ENCODE peak calls at places on chromosomes 4 and X, in seven cellular contexts. K is left cardiac atrium; V is hypothalamus; Z is Ammon's horn; I is HEK293T; R is ELR; L is activated naive CD8-positive, alpha-beta T cell treated with anti-CD3 and anti-CD28 coated beads, Interleukin-2, amount 10 ng/mL, durations not matched to agents 7 days and 5 days. X is an unnamed sample.

GRCh38 chrX:136028383-136028984 is 43.2 kb downstream of the SLC9A6 start:
- DNase-seq in K (no peak), V (no peak), Z (peak), I (peak), R (peak), L (no peak), X (no peak)

GRCh38 chr4:122010610-122011009 is 58.8 kb upstream of the TRPC3 start:
- DNase-seq in K (no peak), V (no peak), Z (no peak), I (no peak), R (peak), L (no peak), X (no peak)

GRCh38 chr4:121150003-121150402 is 14.1 kb downstream of the TNIP3 start:
- DNase-seq in K (no peak), V (no peak), Z (no peak), I (no peak), R (no peak), L (no peak), X (no peak)

GRCh38 chr4:82903737-82904136 is 3.2 kb downstream of the THAP9 start:
- DNase-seq in K (no peak), V (no peak), Z (no peak), I (no peak), R (no peak), L (no peak), X (no peak)

GRCh38 chr4:64158648-64159326 is 250.5 kb downstream of the TECRL start:
- DNase-seq in K (peak), V (peak), Z (peak), I (peak), R (peak), L (no peak), X (peak)

GRCh38 chr4:181845617-181846016 is 397.6 kb upstream of the TENM3 start:
- DNase-seq in K (no peak), V (no peak), Z (no peak), I (no peak), R (no peak), L (no peak), X (no peak)

GRCh38 chr4:169142906-169143305 is 127.8 kb downstream of the SH3RF1 start:
- DNase-seq in K (no peak), V (no peak), Z (no peak), I (no peak), R (no peak), L (no peak), X (no peak)

GRCh38 chr4:102007959-102008425 is 217.5 kb downstream of the BANK1 start:
- DNase-seq in K (no peak), V (no peak), Z (no peak), I (no peak), R (no peak), L (no peak), X (no peak)

GRCh38 chrX:153305941-153306464 is 15.6 kb downstream of the PNMA6F start:
- DNase-seq in K (no peak), V (no peak), Z (no peak), I (no peak), R (peak), L (no peak), X (no peak)

GRCh38 chrX:124263743-124264142 is 68.7 kb upstream of the TEX13D start:
- DNase-seq in K (no peak), V (no peak), Z (no peak), I (no peak), R (no peak), L (no peak), X (no peak)

GRCh38 chrX:100700809-100701208 is 31.1 kb downstream of the SYTL4 start:
- DNase-seq in K (no peak), V (no peak), Z (no peak), I (no peak), R (no peak), L (no peak), X (no peak)

GRCh38 chrX:94545722-94546121 is 871.7 kb downstream of the FAM133A start:
- DNase-seq in K (no peak), V (no peak), Z (no peak), I (no peak), R (no peak), L (no peak), X (no peak)

GRCh38 chrX:72121381-72121780 is 10.3 kb downstream of the RTL5 start:
- DNase-seq in K (peak), V (no peak), Z (peak), I (no peak), R (peak), L (no peak), X (no peak)

X was measured in pancreas.